ENCODE peak calls at places on chromosomes 2 and 18, in five cellular contexts. F, H, S, C and T are unnamed samples.

GRCh38 chr2:216344958-216345315 is 27.3 kb downstream of the MARCHF4 start:
- DNase-seq in F (no peak), S (no peak), C (no peak), H (no peak), T (no peak)

GRCh38 chr18:52244658-52245057 is 95.3 kb upstream of the DCC start:
- DNase-seq in H (no peak), C (no peak), F (no peak), S (no peak), T (no peak)

GRCh38 chr2:10635430-10635829 is 54.3 kb downstream of the NOL10 start:
- DNase-seq in H (no peak), C (no peak), F (no peak), S (no peak), T (peak)

GRCh38 chr2:41197781-41198180 is 745.9 kb upstream of the SLC8A1 start:
- DNase-seq in S (no peak), F (no peak), H (no peak), C (no peak), T (no peak)

GRCh38 chr2:207891222-207891844 is 121.6 kb upstream of the FZD5 start:
- DNase-seq in F (no peak), C (no peak), S (no peak), H (no peak), T (no peak)

GRCh38 chr2:182779323-182779722 is 63.3 kb downstream of the DNAJC10 start:
- DNase-seq in F (no peak), H (no peak), C (no peak), S (no peak), T (no peak)

GRCh38 chr2:45452866-45453265 is 158.2 kb downstream of the SRBD1 start:
- DNase-seq in S (no peak), H (no peak), C (no peak), F (no peak), T (no peak)

GRCh38 chr2:109679627-109680026 is 65.5 kb downstream of the SOWAHC start:
- DNase-seq in C (no peak), S (no peak), F (no peak), H (no peak), T (no peak)

GRCh38 chr2:83633435-83633834 is 825.6 kb downstream of the SUCLG1 start:
- DNase-seq in S (no peak), C (no peak), F (no peak), H (no peak), T (no peak)

GRCh38 chr2:88179228-88179679 is 9.1 kb downstream of the THNSL2 start:
- DNase-seq in F (no peak), S (no peak), C (no peak), H (no peak), T (no peak)

GRCh38 chr2:98280376-98281102 is 65.7 kb upstream of the CNGA3 start:
- DNase-seq in C (no peak), H (no peak), S (no peak), F (no peak), T (no peak)

GRCh38 chr2:132943829-132944228 is 273.8 kb upstream of the LYPD1 start:
- DNase-seq in C (no peak), H (no peak), S (no peak), F (no peak), T (no peak)

GRCh38 chr18:47731276-47731675 is 199.2 kb downstream of the SMAD2 start:
- DNase-seq in H (no peak), S (no peak), F (no peak), C (no peak), T (no peak)

GRCh38 chr2:10810175-10811161 is 2.1 kb downstream of the PDIA6 start:
- DNase-seq in S (no peak), H (no peak), C (no peak), F (no peak), T (peak)

GRCh38 chr18:48851563-48851962 is 99.2 kb downstream of the SMAD7 start:
- DNase-seq in C (no peak), H (peak), F (peak), S (peak), T (no peak)

GRCh38 chr2:129253461-129253812 is 726.0 kb upstream of the RAB6C start:
- DNase-seq in F (no peak), C (no peak), H (no peak), S (no peak), T (no peak)

GRCh38 chr2:192029089-192029488 is 165.6 kb downstream of the TMEFF2 start:
- DNase-seq in F (no peak), S (no peak), C (no peak), H (no peak), T (peak)